ENCODE peak calls at places on chromosomes 6 and 20, in five cellular contexts. M, E, I, V and K are unnamed samples. For H3K4me1, the result is how much of the 10 kb centered on the place peaks cover.

GRCh38 chr6:36149436-36149835 is 19.1 kb downstream of the MAPK13 start:
- DNase-seq in I (no peak), M (no peak), V (no peak), E (no peak), K (no peak)

GRCh38 chr6:20403766-20404640 is 2.3 kb downstream of the E2F3 start:
- DNase-seq in M (peak), E (peak), V (peak), I (peak), K (no peak)

GRCh38 chr6:117487831-117488230 is 5.4 kb downstream of the DCBLD1 start:
- DNase-seq in I (no peak), V (no peak), E (peak), M (no peak), K (no peak)

GRCh38 chr20:50595988-50596693 is 86.0 kb downstream of the PTPN1 start:
- DNase-seq in E (peak), V (peak), I (peak), M (no peak), K (no peak)

GRCh38 chr6:90403489-90404381 is 107.1 kb upstream of the BACH2 start:
- DNase-seq in I (peak), M (peak), E (peak), V (peak), K (no peak)

GRCh38 chr20:54184920-54185626 is 11.3 kb upstream of the CYP24A1 start:
- DNase-seq in V (no peak), M (no peak), E (no peak), I (no peak), K (no peak)

GRCh38 chr6:166005846-166006592 is 161.6 kb downstream of the TBXT start:
- DNase-seq in I (peak), M (peak), V (no peak), E (peak), K (no peak)

GRCh38 chr20:14543040-14543439 is 205.6 kb upstream of the FLRT3 start:
- DNase-seq in M (no peak), E (peak), V (peak), I (no peak), K (no peak)

GRCh38 chr6:135540207-135540877 is 42.8 kb upstream of the AHI1 start:
- DNase-seq in E (peak), M (no peak), V (no peak), I (peak), K (no peak)

DNA sequence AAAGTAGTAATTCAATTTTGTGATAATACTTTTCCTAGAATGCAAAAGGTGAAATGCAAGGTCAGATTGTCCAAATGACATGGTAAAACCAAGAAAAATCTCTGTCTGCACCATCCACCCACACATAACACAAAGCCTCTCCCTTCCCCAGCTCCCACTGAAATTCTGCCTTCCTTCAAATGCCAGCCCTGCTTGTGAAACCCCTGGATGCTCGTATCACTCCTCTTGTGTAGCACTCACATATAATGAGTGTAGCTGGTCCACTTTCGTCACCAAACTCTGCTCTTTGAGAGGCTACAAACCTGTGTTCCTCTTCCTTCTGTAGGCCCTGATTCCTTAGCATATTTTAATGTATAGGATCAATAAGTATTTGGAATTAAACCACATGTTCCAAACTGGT is 123.6 kb upstream of the BEND6 start:
- DNase-seq in I (no peak), V (no peak), M (no peak), E (no peak), K (no peak)
- H3K4me1 ChIP-seq in I (under half), V (under half), M (under half), E (under half), K (under half)

DNA sequence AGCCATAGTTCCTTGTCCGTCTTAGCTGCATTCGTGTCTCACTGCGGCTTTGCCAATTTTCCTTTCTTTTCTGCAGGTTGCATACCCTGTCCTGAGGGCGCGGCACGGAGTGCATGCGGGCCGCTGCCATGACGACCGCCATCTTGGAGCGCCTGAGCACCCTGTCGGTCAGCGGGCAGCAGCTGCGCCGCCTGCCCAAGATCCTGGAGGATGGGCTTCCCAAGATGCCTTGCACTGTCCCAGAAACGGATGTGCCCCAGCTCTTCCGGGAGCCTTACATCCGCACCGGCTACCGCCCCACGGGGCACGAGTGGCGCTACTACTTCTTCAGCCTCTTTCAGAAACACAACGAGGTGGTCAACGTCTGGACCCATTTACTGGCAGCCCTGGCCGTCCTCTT is 17.1 kb upstream of the EFHC1 start:
- DNase-seq in V (no peak), I (no peak), E (no peak), M (no peak), K (no peak)
- H3K27ac ChIP-seq in V (no peak), I (no peak), E (no peak), M (no peak), K (no peak)

DNA sequence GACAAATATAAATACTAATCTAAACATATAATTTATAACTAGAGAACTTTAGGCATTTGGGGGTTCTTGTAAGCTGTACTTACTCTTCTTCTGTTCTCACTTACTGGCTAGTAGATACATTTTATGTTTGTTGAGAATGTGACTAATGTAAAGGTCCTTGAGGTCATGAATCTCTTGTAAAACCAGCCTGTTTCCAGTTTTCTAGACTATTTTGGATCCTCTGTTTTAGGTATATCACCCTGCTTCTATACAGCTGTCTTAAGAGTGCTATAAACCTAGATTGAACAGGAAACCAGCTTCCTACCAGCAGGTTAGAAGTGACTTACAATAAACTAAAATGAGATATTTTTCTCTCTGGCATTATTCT is 134.2 kb downstream of the PLCB4 start:
- DNase-seq in V (no peak), I (no peak), E (peak), M (no peak), K (no peak)
- H3K4me1 ChIP-seq in V (under half), I (under half), E (under half), M (under half), K (under half)

DNA sequence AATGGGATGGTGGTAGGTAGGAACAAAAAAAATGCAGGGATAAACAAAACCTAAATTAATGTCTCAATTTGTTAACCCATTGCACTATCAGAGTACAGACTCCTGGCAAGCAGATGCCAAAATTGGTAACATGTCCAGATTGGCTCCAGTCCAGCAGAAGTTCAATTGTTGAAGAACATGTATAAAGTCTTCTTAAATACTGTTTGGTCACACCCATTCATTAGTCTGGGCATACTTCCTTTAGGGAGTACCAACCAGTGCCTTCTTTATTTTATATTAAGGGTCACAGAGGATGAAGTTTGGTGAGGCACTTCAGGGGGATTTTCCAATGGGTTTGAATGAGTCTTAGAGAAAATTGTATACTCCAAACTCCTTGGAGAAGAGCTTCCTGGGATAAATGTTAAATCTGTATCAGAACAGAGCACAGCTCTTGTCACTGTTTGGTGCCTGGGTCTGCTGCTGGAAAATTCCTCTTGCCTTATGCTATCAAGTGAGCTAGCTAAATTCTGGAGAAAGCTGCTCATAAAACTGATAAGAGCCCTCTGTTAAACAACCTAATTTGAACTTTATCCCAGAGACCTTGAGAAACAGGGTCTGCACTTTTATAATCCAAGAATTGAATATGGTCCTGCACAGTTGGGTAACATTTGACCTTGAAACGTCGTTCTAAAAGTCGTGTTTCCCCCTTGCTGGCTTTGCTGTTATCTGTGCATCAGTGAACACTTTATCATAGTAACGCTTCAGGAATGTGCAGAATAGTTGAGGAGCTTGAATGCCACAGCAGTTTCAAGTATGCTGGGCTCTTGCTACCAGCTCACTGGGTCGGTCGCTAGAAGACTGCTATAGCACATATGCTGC is 334.1 kb upstream of the CITED2 start:
- DNase-seq in I (peak), M (no peak), E (peak), V (peak), K (no peak)
- H3K27ac ChIP-seq in I (peak), M (peak), E (peak), V (no peak), K (no peak)

DNA sequence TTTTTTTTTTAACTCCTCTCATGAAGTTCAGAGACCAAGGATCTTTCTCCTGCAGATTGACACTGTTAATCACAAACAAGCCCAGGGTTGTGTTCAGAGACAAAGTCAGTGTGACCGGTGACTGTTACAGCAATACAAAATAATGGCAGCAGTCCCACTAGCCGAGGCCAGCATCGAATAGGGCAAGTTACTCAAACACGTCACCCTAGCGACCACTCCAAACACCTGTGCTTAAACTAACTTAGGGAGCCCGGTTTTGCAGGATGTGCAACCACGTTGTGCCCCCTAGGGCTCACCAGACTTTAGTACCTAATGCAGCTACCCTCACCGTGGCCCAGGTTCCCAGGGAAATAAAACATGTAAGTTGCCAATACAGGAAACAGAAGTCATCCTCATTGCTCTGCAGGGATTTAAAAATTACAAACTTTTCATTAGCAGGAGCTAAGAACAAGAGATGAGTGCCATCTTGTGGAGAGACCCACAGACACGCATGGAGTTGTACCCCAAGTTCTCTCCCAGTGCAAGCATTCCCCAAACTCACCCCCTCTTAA is 38.1 kb downstream of the FAM50B start:
- DNase-seq in M (no peak), E (peak), V (no peak), I (no peak), K (no peak)
- H3K4me1 ChIP-seq in M (under half), E (under half), V (under half), I (under half), K (under half)

DNA sequence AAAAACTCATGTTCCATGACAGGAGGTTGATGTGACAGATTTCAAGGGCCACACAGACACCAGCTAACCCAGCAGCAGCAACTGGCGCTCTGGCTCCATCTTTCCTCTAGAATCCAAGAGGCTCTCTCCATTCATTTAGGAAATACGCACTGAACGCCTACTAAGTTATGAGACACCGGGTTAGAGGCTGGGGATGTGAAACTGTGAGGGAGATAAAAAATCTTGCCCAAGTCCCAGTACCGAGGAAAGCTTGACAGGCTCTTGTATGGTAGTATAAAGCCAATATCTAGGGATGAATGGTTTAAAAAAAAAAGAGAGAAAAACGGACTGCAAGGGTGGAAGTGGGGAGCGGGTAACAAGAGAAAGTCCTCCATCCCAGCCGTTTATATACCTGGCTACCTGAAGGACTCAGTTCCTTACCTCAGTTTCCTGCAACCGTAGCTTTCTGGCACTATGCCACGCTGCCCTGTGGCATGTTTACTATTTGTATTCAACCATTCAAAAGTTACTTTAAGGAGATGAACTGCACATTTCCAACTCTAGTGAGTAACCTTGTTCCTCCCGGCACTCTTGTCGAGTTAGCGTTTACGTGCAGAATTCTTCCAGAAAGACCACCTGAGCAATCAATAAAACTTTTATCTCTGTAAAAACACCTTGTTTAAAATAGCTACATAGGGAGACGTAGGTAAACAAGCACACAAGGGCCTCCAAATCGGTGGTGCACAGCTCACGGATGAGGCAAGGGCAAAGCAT is 1.7 kb downstream of the BEND3 start:
- DNase-seq in V (peak), M (no peak), I (peak), E (no peak), K (no peak)
- H3K27ac ChIP-seq in V (peak), M (peak), I (peak), E (no peak), K (peak)